ENCODE peak calls at places on chromosomes 13 and 19, in six cellular contexts. O is T-helper 1 cell; C is naive thymus-derived CD4-positive, alpha-beta T cell; B is globus pallidus; A is NCI-H1105; U is effector CD4-positive, alpha-beta T cell. W is an unnamed sample.

GRCh38 chr19:5501907-5502306 is 46.7 kb downstream of the ZNRF4 start:
- DNase-seq in A (no peak), U (no peak), B (no peak), O (no peak), C (no peak), W (no peak)

GRCh38 chr19:610801-611505 is 21.3 kb downstream of the HCN2 start:
- DNase-seq in U (peak; percentile 39), C (no peak), A (no peak), O (peak; percentile 54), B (no peak), W (peak; percentile 63)

GRCh38 chr19:48480476-48481190 is 11.5 kb downstream of the CYTH2 start:
- DNase-seq in A (no peak), U (peak; percentile 53), C (peak; percentile 50), B (no peak), O (peak; percentile 55), W (peak; percentile 55)

GRCh38 chr19:1214862-1215731 is 9.5 kb downstream of the STK11 start:
- DNase-seq in B (peak; percentile 73), A (no peak), O (no peak), U (no peak), C (no peak), W (no peak)

GRCh38 chr13:112702341-112702982 is 12.6 kb downstream of the ATP11A start:
- DNase-seq in U (no peak), A (no peak), C (no peak), O (no peak), B (no peak), W (no peak)

GRCh38 chr19:34405892-34406660 is 1.9 kb downstream of the PDCD2L start:
- DNase-seq in U (no peak), O (no peak), A (no peak), C (no peak), B (no peak), W (no peak)

GRCh38 chr19:18123819-18124218 is 26.2 kb downstream of the MAST3 start:
- DNase-seq in A (no peak), O (no peak), U (no peak), B (no peak), C (no peak), W (no peak)

GRCh38 chr19:52397310-52398090 is at the start of gene ZNF528:
- DNase-seq in U (peak; percentile 87), C (peak; percentile 80), B (peak; percentile 92), O (peak; percentile 87), A (peak; percentile 94), W (peak; percentile 85)

GRCh38 chr19:7869910-7870511 is 4.2 kb downstream of the PRR36 start:
- DNase-seq in A (peak; percentile 77), U (peak; percentile 42), O (peak; percentile 49), C (no peak), B (no peak), W (peak; percentile 27)

GRCh38 chr19:3270908-3271307 is 46.4 kb downstream of the CELF5 start:
- DNase-seq in C (no peak), O (peak; percentile 37), U (peak; percentile 30), A (peak; percentile 96), B (no peak), W (no peak)

GRCh38 chr19:10290876-10291553 is 1.3 kb downstream of the ICAM5 start:
- DNase-seq in B (no peak), C (no peak), U (peak; percentile 23), O (peak; percentile 32), A (peak; percentile 23), W (peak; percentile 49)

GRCh38 chr13:48559638-48560320 is 26.9 kb upstream of the RCBTB2 start:
- DNase-seq in C (no peak), A (no peak), U (no peak), O (no peak), B (no peak), W (no peak)

GRCh38 chr13:79867248-79867647 is 386.3 kb downstream of the NDFIP2 start:
- DNase-seq in C (no peak), U (no peak), O (no peak), A (no peak), B (no peak), W (no peak)

GRCh38 chr13:79541426-79542049 is 60.6 kb downstream of the NDFIP2 start:
- DNase-seq in A (no peak), O (no peak), B (peak; percentile 81), C (no peak), U (no peak), W (no peak)

GRCh38 chr13:61109741-61110140 is 305.9 kb downstream of the PCDH20 start:
- DNase-seq in A (no peak), U (no peak), O (no peak), C (no peak), B (no peak), W (no peak)

GRCh38 chr19:34041922-34042521 is 130.3 kb upstream of the LSM14A start:
- DNase-seq in A (no peak), U (peak; percentile 48), O (peak; percentile 44), B (peak; percentile 33), C (peak; percentile 57), W (peak; percentile 51)

GRCh38 chr19:44521370-44521769 is 8.1 kb downstream of the CEACAM20 start:
- DNase-seq in U (no peak), O (no peak), C (no peak), B (no peak), A (no peak), W (no peak)

GRCh38 chr13:65638572-65639168 is 1591.5 kb downstream of the PCDH9 start:
- DNase-seq in O (no peak), C (no peak), U (no peak), B (peak; percentile 10), A (peak; percentile 21), W (no peak)

GRCh38 chr13:47081246-47081645 is 184.4 kb upstream of the HTR2A start:
- DNase-seq in A (no peak), C (no peak), B (no peak), O (no peak), U (no peak), W (no peak)

GRCh38 chr19:54673222-54673621 is 10.4 kb downstream of the LILRB4 start:
- DNase-seq in U (no peak), A (no peak), O (no peak), C (no peak), B (peak; percentile 40), W (no peak)

GRCh38 chr19:40594657-40595077 is 6.5 kb upstream of the LTBP4 start:
- DNase-seq in O (no peak), B (no peak), A (no peak), C (no peak), U (no peak), W (no peak)

GRCh38 chr19:30367421-30367820 is 4.8 kb upstream of the ZNF536 start:
- DNase-seq in B (no peak), U (no peak), C (no peak), A (no peak), O (no peak), W (no peak)

GRCh38 chr19:42423462-42424344 is 3.5 kb downstream of the LIPE start:
- DNase-seq in U (peak; percentile 88), B (peak; percentile 96), O (peak; percentile 83), C (peak; percentile 79), A (peak; percentile 92), W (peak; percentile 94)

GRCh38 chr13:94412870-94413269 is 66.6 kb downstream of the DCT start:
- DNase-seq in U (no peak), O (no peak), B (no peak), A (no peak), C (no peak), W (no peak)

GRCh38 chr13:78576266-78576665 is 27.1 kb downstream of the POU4F1 start:
- DNase-seq in U (no peak), B (no peak), C (no peak), A (no peak), O (no peak), W (no peak)

W was measured in activated T-helper 2 cell treated with anti-CD3 and anti-CD28 coated beads, Interferon-gamma antibody, Interleukin-2, Interleukin-4, amounts not matched to agents 10 μg/mL and 5 μg/mL and 100 μg/mL, durations not matched to agents 14 hours and 24 hours and 36 hours.